ENCODE peak calls at places on chromosomes 11 and 22, in nine cellular contexts. One of them, this sample, is unnamed.

GRCh38 chr22:26172389-26172990 is 3.2 kb downstream of the SEZ6L start:
- DNase-seq in iPS DF 6.9: no peak
- DNase-seq in cardiac fibroblast: peak
- DNase-seq in Calu3: peak
- DNase-seq in thoracic aorta: no peak
- DNase-seq in dorsolateral prefrontal cortex: peak
- DNase-seq in cardiac muscle cell: peak
- DNase-seq in EL: peak
- DNase-seq in tibial artery: no peak
- DNase-seq in this sample: peak

GRCh38 chr22:28426346-28427132 is 253.1 kb downstream of the TTC28 start:
- DNase-seq in dorsolateral prefrontal cortex: no peak
- DNase-seq in tibial artery: no peak
- DNase-seq in iPS DF 6.9: no peak
- DNase-seq in thoracic aorta: no peak
- DNase-seq in Calu3: no peak
- DNase-seq in cardiac muscle cell: no peak
- DNase-seq in cardiac fibroblast: peak
- DNase-seq in EL: peak
- DNase-seq in this sample: peak

GRCh38 chr22:38907767-38908166 is 35.8 kb upstream of the CBX6 start:
- DNase-seq in iPS DF 6.9: no peak
- DNase-seq in thoracic aorta: no peak
- DNase-seq in tibial artery: no peak
- DNase-seq in dorsolateral prefrontal cortex: no peak
- DNase-seq in cardiac fibroblast: no peak
- DNase-seq in cardiac muscle cell: no peak
- DNase-seq in EL: no peak
- DNase-seq in Calu3: no peak
- DNase-seq in this sample: no peak

GRCh38 chr11:132784441-132784840 is 747.9 kb downstream of the OPCML start:
- DNase-seq in cardiac fibroblast: peak
- DNase-seq in iPS DF 6.9: no peak
- DNase-seq in thoracic aorta: no peak
- DNase-seq in tibial artery: no peak
- DNase-seq in Calu3: no peak
- DNase-seq in cardiac muscle cell: no peak
- DNase-seq in dorsolateral prefrontal cortex: no peak
- DNase-seq in EL: peak
- DNase-seq in this sample: peak

GRCh38 chr11:133697161-133697560 is 148.2 kb downstream of the SPATA19 start:
- DNase-seq in EL: no peak
- DNase-seq in tibial artery: no peak
- DNase-seq in thoracic aorta: no peak
- DNase-seq in dorsolateral prefrontal cortex: no peak
- DNase-seq in cardiac muscle cell: peak
- DNase-seq in cardiac fibroblast: no peak
- DNase-seq in iPS DF 6.9: no peak
- DNase-seq in Calu3: no peak
- DNase-seq in this sample: no peak

GRCh38 chr11:2523821-2524391 is 79.1 kb downstream of the KCNQ1 start:
- DNase-seq in dorsolateral prefrontal cortex: peak
- DNase-seq in thoracic aorta: no peak
- DNase-seq in Calu3: no peak
- DNase-seq in cardiac muscle cell: no peak
- DNase-seq in iPS DF 6.9: no peak
- DNase-seq in tibial artery: peak
- DNase-seq in EL: no peak
- DNase-seq in cardiac fibroblast: no peak
- DNase-seq in this sample: no peak

GRCh38 chr11:122313581-122313980 is 197.6 kb upstream of the BLID start:
- DNase-seq in EL: no peak
- DNase-seq in tibial artery: no peak
- DNase-seq in cardiac fibroblast: no peak
- DNase-seq in iPS DF 6.9: no peak
- DNase-seq in dorsolateral prefrontal cortex: no peak
- DNase-seq in cardiac muscle cell: no peak
- DNase-seq in thoracic aorta: no peak
- DNase-seq in Calu3: no peak
- DNase-seq in this sample: no peak

GRCh38 chr11:127063191-127063590 is 62.6 kb upstream of the KIRREL3 start:
- DNase-seq in dorsolateral prefrontal cortex: no peak
- DNase-seq in iPS DF 6.9: no peak
- DNase-seq in tibial artery: no peak
- DNase-seq in cardiac fibroblast: no peak
- DNase-seq in thoracic aorta: no peak
- DNase-seq in EL: no peak
- DNase-seq in Calu3: no peak
- DNase-seq in cardiac muscle cell: no peak
- DNase-seq in this sample: no peak

GRCh38 chr22:25112538-25113253 is 87.0 kb upstream of the CRYBB3 start:
- DNase-seq in EL: no peak
- DNase-seq in cardiac fibroblast: no peak
- DNase-seq in thoracic aorta: no peak
- DNase-seq in iPS DF 6.9: no peak
- DNase-seq in cardiac muscle cell: no peak
- DNase-seq in dorsolateral prefrontal cortex: no peak
- DNase-seq in tibial artery: no peak
- DNase-seq in Calu3: no peak
- DNase-seq in this sample: no peak

GRCh38 chr22:31046591-31047226 is 34.4 kb upstream of the SMTN start:
- DNase-seq in iPS DF 6.9: no peak
- DNase-seq in thoracic aorta: no peak
- DNase-seq in cardiac muscle cell: peak
- DNase-seq in EL: no peak
- DNase-seq in tibial artery: peak
- DNase-seq in cardiac fibroblast: peak
- DNase-seq in Calu3: no peak
- DNase-seq in dorsolateral prefrontal cortex: no peak
- DNase-seq in this sample: peak

GRCh38 chr22:37273126-37273845 is 9.0 kb upstream of the CYTH4 start:
- DNase-seq in Calu3: no peak
- DNase-seq in cardiac fibroblast: peak
- DNase-seq in thoracic aorta: no peak
- DNase-seq in iPS DF 6.9: no peak
- DNase-seq in EL: peak
- DNase-seq in dorsolateral prefrontal cortex: no peak
- DNase-seq in cardiac muscle cell: no peak
- DNase-seq in tibial artery: no peak
- DNase-seq in this sample: peak

GRCh38 chr22:45073064-45073463 is 63.3 kb upstream of the PHF21B start:
- DNase-seq in dorsolateral prefrontal cortex: no peak
- DNase-seq in cardiac muscle cell: no peak
- DNase-seq in iPS DF 6.9: no peak
- DNase-seq in EL: no peak
- DNase-seq in thoracic aorta: no peak
- DNase-seq in cardiac fibroblast: no peak
- DNase-seq in tibial artery: no peak
- DNase-seq in Calu3: no peak
- DNase-seq in this sample: no peak

GRCh38 chr11:10413268-10413667 is 41.8 kb upstream of the AMPD3 start:
- DNase-seq in cardiac muscle cell: peak
- DNase-seq in Calu3: peak
- DNase-seq in iPS DF 6.9: no peak
- DNase-seq in tibial artery: no peak
- DNase-seq in dorsolateral prefrontal cortex: no peak
- DNase-seq in cardiac fibroblast: no peak
- DNase-seq in thoracic aorta: no peak
- DNase-seq in EL: no peak
- DNase-seq in this sample: peak

GRCh38 chr11:103798456-103798855 is 238.0 kb upstream of the DDI1 start:
- DNase-seq in tibial artery: no peak
- DNase-seq in thoracic aorta: no peak
- DNase-seq in Calu3: no peak
- DNase-seq in dorsolateral prefrontal cortex: no peak
- DNase-seq in cardiac muscle cell: no peak
- DNase-seq in cardiac fibroblast: no peak
- DNase-seq in iPS DF 6.9: no peak
- DNase-seq in EL: no peak
- DNase-seq in this sample: peak

GRCh38 chr11:57163160-57163868 is 18.4 kb upstream of the LRRC55 start:
- DNase-seq in thoracic aorta: no peak
- DNase-seq in tibial artery: no peak
- DNase-seq in iPS DF 6.9: no peak
- DNase-seq in dorsolateral prefrontal cortex: peak
- DNase-seq in cardiac fibroblast: no peak
- DNase-seq in Calu3: no peak
- DNase-seq in EL: no peak
- DNase-seq in cardiac muscle cell: no peak
- DNase-seq in this sample: no peak

GRCh38 chr11:114284021-114284420 is 12.2 kb upstream of the NNMT start:
- DNase-seq in EL: no peak
- DNase-seq in iPS DF 6.9: no peak
- DNase-seq in tibial artery: no peak
- DNase-seq in cardiac muscle cell: no peak
- DNase-seq in thoracic aorta: no peak
- DNase-seq in dorsolateral prefrontal cortex: no peak
- DNase-seq in cardiac fibroblast: no peak
- DNase-seq in Calu3: no peak
- DNase-seq in this sample: no peak

GRCh38 chr11:19951558-19952083 is 208.7 kb downstream of the DBX1 start:
- DNase-seq in cardiac muscle cell: peak
- DNase-seq in cardiac fibroblast: peak
- DNase-seq in tibial artery: no peak
- DNase-seq in thoracic aorta: no peak
- DNase-seq in iPS DF 6.9: peak
- DNase-seq in EL: peak
- DNase-seq in Calu3: peak
- DNase-seq in dorsolateral prefrontal cortex: no peak
- DNase-seq in this sample: peak

GRCh38 chr11:114442559-114442958 is 3.3 kb downstream of the REXO2 start:
- DNase-seq in cardiac fibroblast: no peak
- DNase-seq in thoracic aorta: no peak
- DNase-seq in tibial artery: no peak
- DNase-seq in cardiac muscle cell: no peak
- DNase-seq in EL: no peak
- DNase-seq in iPS DF 6.9: no peak
- DNase-seq in Calu3: no peak
- DNase-seq in dorsolateral prefrontal cortex: no peak
- DNase-seq in this sample: no peak

GRCh38 chr11:4496555-4497248 is 14.3 kb downstream of the OR52K1 start:
- DNase-seq in cardiac fibroblast: peak
- DNase-seq in iPS DF 6.9: no peak
- DNase-seq in dorsolateral prefrontal cortex: no peak
- DNase-seq in thoracic aorta: no peak
- DNase-seq in EL: no peak
- DNase-seq in Calu3: peak
- DNase-seq in cardiac muscle cell: peak
- DNase-seq in tibial artery: no peak
- DNase-seq in this sample: no peak

GRCh38 chr11:69974528-69974927 is 103.6 kb upstream of the ANO1 start:
- DNase-seq in iPS DF 6.9: no peak
- DNase-seq in EL: no peak
- DNase-seq in Calu3: no peak
- DNase-seq in cardiac muscle cell: no peak
- DNase-seq in tibial artery: no peak
- DNase-seq in cardiac fibroblast: no peak
- DNase-seq in thoracic aorta: no peak
- DNase-seq in dorsolateral prefrontal cortex: no peak
- DNase-seq in this sample: no peak

GRCh38 chr11:48018561-48019229 is 38.3 kb downstream of the PTPRJ start:
- DNase-seq in dorsolateral prefrontal cortex: no peak
- DNase-seq in thoracic aorta: no peak
- DNase-seq in iPS DF 6.9: no peak
- DNase-seq in cardiac fibroblast: no peak
- DNase-seq in tibial artery: no peak
- DNase-seq in EL: no peak
- DNase-seq in cardiac muscle cell: peak
- DNase-seq in Calu3: no peak
- DNase-seq in this sample: no peak

GRCh38 chr22:28000361-28000760 is 81.3 kb upstream of the PITPNB start:
- DNase-seq in dorsolateral prefrontal cortex: no peak
- DNase-seq in thoracic aorta: no peak
- DNase-seq in cardiac fibroblast: no peak
- DNase-seq in cardiac muscle cell: no peak
- DNase-seq in Calu3: no peak
- DNase-seq in iPS DF 6.9: no peak
- DNase-seq in EL: no peak
- DNase-seq in tibial artery: no peak
- DNase-seq in this sample: no peak

GRCh38 chr22:20970939-20971657 is 4.0 kb downstream of the AIFM3 start:
- DNase-seq in cardiac fibroblast: no peak
- DNase-seq in Calu3: no peak
- DNase-seq in iPS DF 6.9: no peak
- DNase-seq in tibial artery: no peak
- DNase-seq in cardiac muscle cell: no peak
- DNase-seq in EL: no peak
- DNase-seq in dorsolateral prefrontal cortex: no peak
- DNase-seq in thoracic aorta: no peak
- DNase-seq in this sample: no peak

GRCh38 chr11:107545101-107545514 is 20.4 kb downstream of the ALKBH8 start:
- DNase-seq in Calu3: no peak
- DNase-seq in dorsolateral prefrontal cortex: no peak
- DNase-seq in iPS DF 6.9: no peak
- DNase-seq in cardiac muscle cell: no peak
- DNase-seq in tibial artery: no peak
- DNase-seq in EL: peak
- DNase-seq in cardiac fibroblast: peak
- DNase-seq in thoracic aorta: no peak
- DNase-seq in this sample: peak

GRCh38 chr11:11230802-11231562 is 122.1 kb downstream of the CSNK2A3 start:
- DNase-seq in iPS DF 6.9: peak
- DNase-seq in Calu3: peak
- DNase-seq in cardiac fibroblast: no peak
- DNase-seq in EL: no peak
- DNase-seq in cardiac muscle cell: peak
- DNase-seq in dorsolateral prefrontal cortex: no peak
- DNase-seq in tibial artery: no peak
- DNase-seq in thoracic aorta: no peak
- DNase-seq in this sample: no peak

This sample was measured in IMR-90.